ENCODE peak calls at places on chromosomes 12 and 14, in six cellular contexts. C, B, G, D, Y and U are unnamed samples.

GRCh38 chr12:93657076-93657475 is 20.1 kb upstream of the CRADD start:
- DNase-seq in C (no peak), B (no peak), G (no peak), D (no peak), Y (no peak), U (peak)

GRCh38 chr12:62581288-62582064 is 114.8 kb downstream of the MON2 start:
- DNase-seq in C (peak), B (peak), G (no peak), D (peak), Y (peak), U (peak)

GRCh38 chr12:112932485-112933151 is 5.7 kb upstream of the OAS3 start:
- DNase-seq in C (no peak), B (no peak), G (no peak), D (no peak), Y (no peak), U (no peak)

GRCh38 chr14:89378119-89378518 is 38.9 kb downstream of the FOXN3 start:
- DNase-seq in C (no peak), B (peak), G (no peak), D (no peak), Y (no peak), U (no peak)

GRCh38 chr14:94904636-94905035 is 134.7 kb upstream of the GSC start:
- DNase-seq in C (no peak), B (no peak), G (no peak), D (no peak), Y (no peak), U (no peak)

GRCh38 chr12:110355080-110355479 is 48.4 kb downstream of the ANAPC7 start:
- DNase-seq in C (no peak), B (peak), G (no peak), D (peak), Y (peak), U (peak)

GRCh38 chr12:20483776-20484175 is 115.4 kb downstream of the PDE3A start:
- DNase-seq in C (peak), B (no peak), G (no peak), D (no peak), Y (no peak), U (no peak)

GRCh38 chr12:111338096-111338495 is 30.8 kb downstream of the PHETA1 start:
- DNase-seq in C (no peak), B (no peak), G (no peak), D (no peak), Y (no peak), U (no peak)

GRCh38 chr12:52832960-52833905 is 878 bp downstream of the KRT79 start:
- DNase-seq in C (no peak), B (no peak), G (no peak), D (no peak), Y (no peak), U (no peak)

GRCh38 chr14:54606631-54607133 is 39.8 kb downstream of the SAMD4A start:
- DNase-seq in C (no peak), B (no peak), G (no peak), D (no peak), Y (no peak), U (no peak)

GRCh38 chr14:95662376-95663186 is 23.6 kb upstream of the TCL1B start:
- DNase-seq in C (no peak), B (no peak), G (peak), D (no peak), Y (no peak), U (no peak)

GRCh38 chr14:59588136-59588535 is 11.5 kb upstream of the CCDC175 start:
- DNase-seq in C (no peak), B (no peak), G (no peak), D (no peak), Y (no peak), U (no peak)

GRCh38 chr12:99224237-99224636 is 423.3 kb upstream of the GARIN6 start:
- DNase-seq in C (no peak), B (no peak), G (no peak), D (no peak), Y (no peak), U (no peak)

GRCh38 chr14:80202888-80203562 is 8.3 kb downstream of the DIO2 start:
- DNase-seq in C (no peak), B (no peak), G (no peak), D (peak), Y (peak), U (peak)

GRCh38 chr12:119666226-119666808 is 1.6 kb upstream of the PRKAB1 start:
- DNase-seq in C (no peak), B (no peak), G (no peak), D (no peak), Y (no peak), U (peak)
- TF ChIP-seq MYC in C (no peak), B (no peak), G (no peak), D (no peak), Y (no peak), U (no peak)

GRCh38 chr12:27355486-27355885 is 22.9 kb downstream of the BMAL2 start:
- DNase-seq in C (no peak), B (no peak), G (no peak), D (no peak), Y (no peak), U (no peak)

GRCh38 chr12:27361372-27361771 is 28.7 kb downstream of the BMAL2 start:
- DNase-seq in C (no peak), B (no peak), G (no peak), D (no peak), Y (no peak), U (no peak)

GRCh38 chr12:27351476-27351875 is 18.8 kb downstream of the BMAL2 start:
- DNase-seq in C (no peak), B (no peak), G (no peak), D (no peak), Y (no peak), U (no peak)

GRCh38 chr12:27359578-27360340 is 27.1 kb downstream of the BMAL2 start:
- DNase-seq in C (no peak), B (no peak), G (no peak), D (no peak), Y (peak), U (no peak)

DNA sequence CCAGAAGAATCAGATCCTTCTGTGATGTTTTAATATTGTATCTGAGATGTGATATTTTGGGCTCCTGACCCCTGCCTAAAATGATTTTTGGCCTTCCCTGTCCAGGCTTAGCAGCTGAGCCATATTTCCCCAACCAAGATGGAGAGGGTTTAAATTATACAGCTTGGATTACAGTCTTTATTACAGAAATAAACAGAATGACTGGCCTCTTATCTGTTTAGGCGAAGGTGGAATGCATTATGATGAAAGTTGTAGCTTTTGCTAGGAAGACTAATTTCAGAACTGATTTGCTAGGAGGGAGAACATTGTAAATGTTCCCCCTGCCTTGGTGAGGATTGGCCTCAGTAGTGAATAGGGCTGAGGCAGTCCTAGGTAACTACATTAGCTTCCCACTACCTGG is 23.3 kb downstream of the BMAL2 start:
- DNase-seq in C (no peak), B (no peak), G (no peak), D (no peak), Y (no peak), U (no peak)
- TF ChIP-seq MAX in C (no peak), B (no peak), G (no peak), D (no peak), Y (no peak), U (no peak)

GRCh38 chr14:69768873-69769272 is 1.9 kb downstream of the SRSF5 start:
- DNase-seq in C (peak), B (no peak), G (no peak), D (no peak), Y (no peak), U (no peak)

GRCh38 chr14:69767369-69767999 is 542 bp downstream of the SRSF5 start:
- DNase-seq in C (peak), B (peak), G (peak), D (peak), Y (peak), U (peak)

GRCh38 chr14:69771136-69771535 is 4.2 kb downstream of the SRSF5 start:
- DNase-seq in C (no peak), B (no peak), G (no peak), D (no peak), Y (no peak), U (no peak)

GRCh38 chr14:69770559-69770958 is 3.6 kb downstream of the SRSF5 start:
- DNase-seq in C (no peak), B (no peak), G (no peak), D (no peak), Y (no peak), U (no peak)

DNA sequence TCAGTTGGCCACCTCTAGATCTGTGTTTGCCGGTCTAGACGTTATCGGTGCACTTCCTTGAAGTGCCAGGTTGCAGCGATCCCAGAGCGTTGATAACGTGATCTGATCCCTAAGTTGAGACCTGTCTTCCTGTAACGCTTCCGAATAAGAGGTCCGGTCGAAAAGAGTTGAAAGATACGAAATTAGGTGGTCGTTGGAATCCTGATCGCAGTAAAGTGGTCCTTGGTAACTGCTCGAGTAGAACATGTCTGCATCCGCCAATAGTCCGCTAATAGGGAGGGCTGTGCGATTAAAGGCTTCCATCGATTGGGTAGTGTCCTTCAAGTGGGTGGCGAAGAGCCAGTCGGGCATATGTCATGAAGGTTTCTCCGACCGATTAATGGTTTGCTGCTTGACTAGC is 2.7 kb downstream of the SRSF5 start:
- DNase-seq in C (no peak), B (no peak), G (no peak), D (no peak), Y (no peak), U (no peak)
- H3K4me3 ChIP-seq in C (no peak), B (no peak), G (peak), D (no peak), Y (no peak), U (peak)

GRCh38 chr14:90567191-90567590 is 170.4 kb downstream of the CALM1 start:
- DNase-seq in C (no peak), B (no peak), G (no peak), D (no peak), Y (no peak), U (no peak)

GRCh38 chr14:90569201-90569600 is 172.4 kb downstream of the CALM1 start:
- DNase-seq in C (no peak), B (no peak), G (no peak), D (no peak), Y (no peak), U (no peak)

GRCh38 chr14:90567991-90568390 is 171.2 kb downstream of the CALM1 start:
- DNase-seq in C (no peak), B (no peak), G (no peak), D (no peak), Y (no peak), U (no peak)

GRCh38 chr14:90569606-90570462 is 173.0 kb downstream of the CALM1 start:
- DNase-seq in C (no peak), B (no peak), G (no peak), D (no peak), Y (no peak), U (no peak)

DNA sequence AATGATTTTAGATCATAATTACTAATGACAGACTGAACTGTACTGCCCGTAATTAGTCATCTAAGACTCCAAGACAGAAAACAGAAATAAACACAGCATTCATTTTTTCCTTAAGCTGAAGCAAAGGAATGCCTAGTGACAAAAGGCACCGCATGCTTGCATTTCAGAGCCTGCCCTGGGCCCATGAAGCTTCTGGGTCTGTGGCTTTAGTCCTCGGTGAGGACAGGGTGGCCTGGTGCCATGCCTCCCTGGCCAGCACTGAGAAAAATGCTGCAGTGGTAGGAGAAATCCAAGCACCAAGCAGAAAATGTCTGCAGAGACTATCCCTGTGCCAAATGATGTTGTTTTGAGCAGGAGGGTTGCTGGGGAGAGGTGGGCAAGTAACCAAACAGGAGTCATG is 171.6 kb downstream of the CALM1 start:
- DNase-seq in C (no peak), B (no peak), G (no peak), D (no peak), Y (no peak), U (no peak)
- TF ChIP-seq MYC in C (no peak), B (no peak), G (no peak), D (no peak), Y (no peak), U (no peak)

GRCh38 chr12:50326636-50327284 is 43.4 kb upstream of the LIMA1 start:
- DNase-seq in C (peak), B (no peak), G (no peak), D (no peak), Y (peak), U (no peak)
- TF ChIP-seq MAX in C (no peak), B (no peak), G (no peak), D (no peak), Y (no peak), U (no peak)

GRCh38 chr12:70468741-70469140 is 102.7 kb downstream of the KCNMB4 start:
- DNase-seq in C (no peak), B (no peak), G (no peak), D (no peak), Y (no peak), U (no peak)

GRCh38 chr12:70469221-70469820 is 103.2 kb downstream of the KCNMB4 start:
- DNase-seq in C (no peak), B (no peak), G (peak), D (no peak), Y (no peak), U (no peak)

GRCh38 chr12:70467476-70467875 is 101.4 kb downstream of the KCNMB4 start:
- DNase-seq in C (no peak), B (no peak), G (no peak), D (no peak), Y (no peak), U (no peak)

GRCh38 chr12:70466753-70467152 is 100.7 kb downstream of the KCNMB4 start:
- DNase-seq in C (no peak), B (no peak), G (no peak), D (no peak), Y (no peak), U (no peak)

GRCh38 chr12:70467908-70468733 is 102.0 kb downstream of the KCNMB4 start:
- DNase-seq in C (no peak), B (no peak), G (no peak), D (no peak), Y (peak), U (no peak)
- H3K4me3 ChIP-seq in C (no peak), B (no peak), G (peak), D (peak), Y (peak), U (no peak)

DNA sequence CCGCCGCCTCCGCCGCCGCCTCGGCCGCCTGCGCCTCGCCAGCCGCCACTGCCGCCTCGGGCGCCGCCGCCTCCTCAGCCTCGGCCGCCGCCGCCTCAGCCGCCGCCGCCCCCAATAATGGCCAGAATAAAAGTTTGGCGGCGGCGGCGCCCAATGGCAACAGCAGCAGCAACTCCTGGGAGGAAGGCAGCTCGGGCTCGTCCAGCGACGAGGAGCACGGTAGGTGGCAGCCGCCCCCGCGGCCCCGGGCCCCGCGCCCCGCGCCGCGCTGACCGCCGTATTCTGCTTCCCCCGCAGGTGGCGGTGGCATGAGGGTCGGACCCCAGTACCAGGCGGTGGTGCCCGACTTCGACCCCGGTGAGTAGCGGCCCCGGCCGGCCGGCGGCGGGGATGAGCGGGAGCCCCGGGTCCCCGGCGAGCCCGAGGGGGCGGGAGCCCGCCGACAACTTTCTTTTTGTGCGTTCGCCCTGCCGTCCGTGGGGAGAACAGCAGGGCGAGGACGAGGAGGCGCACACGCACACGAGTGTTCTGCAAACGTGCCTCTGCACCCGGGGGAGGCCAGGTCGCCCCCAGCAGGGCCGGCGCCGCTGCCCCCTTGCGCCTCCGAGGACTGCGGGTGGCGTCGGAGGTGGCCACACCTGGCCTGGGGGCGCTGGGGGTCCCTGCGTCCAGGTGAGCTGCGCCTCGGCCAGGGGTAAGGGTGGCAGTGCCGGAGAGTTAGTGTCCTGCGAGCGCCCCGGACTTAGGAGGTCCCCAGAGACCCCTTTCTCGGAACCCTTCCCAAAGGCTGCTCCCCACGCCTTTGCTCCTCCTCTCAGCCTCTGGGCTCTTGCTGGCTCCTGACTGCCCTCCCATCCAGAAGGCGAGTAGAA is 756 bp downstream of the RCOR1 start:
- DNase-seq in C (peak), B (peak), G (no peak), D (peak), Y (no peak), U (peak)
- TF ChIP-seq MYC in C (no peak), B (no peak), G (no peak), D (no peak), Y (no peak), U (no peak)

DNA sequence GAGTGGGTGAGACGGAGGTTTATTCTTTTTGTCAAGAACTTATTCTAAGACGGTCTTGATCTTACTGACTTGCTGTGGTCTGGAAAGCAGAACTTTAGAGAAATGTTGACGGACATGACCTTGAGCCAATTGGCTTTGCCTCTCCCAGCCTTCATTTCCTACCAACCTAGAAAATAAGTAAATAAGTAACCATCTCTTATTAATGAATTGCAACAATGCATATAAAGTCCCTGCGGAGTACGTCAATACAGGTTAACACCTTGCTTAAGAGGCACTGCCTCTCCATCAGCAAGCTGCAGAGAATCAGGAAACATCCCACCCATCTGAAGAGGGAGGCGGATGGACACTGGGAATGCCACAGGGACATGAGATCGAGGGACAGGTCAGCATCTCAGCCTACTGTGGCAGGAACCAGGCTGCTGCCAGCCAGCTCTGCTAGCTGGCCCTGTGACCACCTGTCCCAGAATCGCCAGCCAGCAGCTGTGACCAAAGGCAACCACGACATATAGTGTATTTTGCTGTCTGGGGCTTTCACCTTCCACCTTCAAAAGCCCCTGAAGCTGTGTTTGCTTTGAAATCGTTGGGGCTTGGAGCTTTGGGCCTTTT is 208.3 kb downstream of the BCL11B start:
- DNase-seq in C (no peak), B (no peak), G (no peak), D (no peak), Y (no peak), U (no peak)
- TF ChIP-seq MAX in C (no peak), B (no peak), G (no peak), D (no peak), Y (no peak), U (no peak)

GRCh38 chr12:10098762-10099161 is at the start of gene CLEC1A:
- DNase-seq in C (peak), B (no peak), G (no peak), D (no peak), Y (no peak), U (no peak)
- H3K4me3 ChIP-seq in C (peak), B (no peak), G (no peak), D (no peak), Y (no peak), U (no peak)